ENCODE peak calls at places on chromosomes 16 and 17, in six cellular contexts. D, X, U, Z, F and H are unnamed samples.
A peak's percentile ranks its signal among the peaks of the same experiment; 100 is the strongest.

GRCh38 chr16:73956592-73957495 is 339.8 kb upstream of the PSMD7 start:
- DNase-seq in Z (peak; percentile 58), D (peak; percentile 70), F (peak; percentile 64), X (peak; percentile 58), U (no peak), H (peak; percentile 43)

GRCh38 chr16:30068750-30069574 is 3.4 kb downstream of the ALDOA start:
- DNase-seq in D (peak; percentile 63), X (peak; percentile 50), F (no peak), U (no peak), Z (no peak), H (peak; percentile 36)

GRCh38 chr17:21025446-21025845 is 17.4 kb downstream of the USP22 start:
- DNase-seq in X (no peak), Z (no peak), U (no peak), D (no peak), F (peak; percentile 54), H (no peak)

GRCh38 chr17:72152392-72152727 is 31.5 kb downstream of the SOX9 start:
- DNase-seq in X (no peak), F (peak; percentile 25), U (no peak), D (no peak), Z (peak; percentile 46), H (no peak)

GRCh38 chr17:27466748-27467375 is 10.6 kb downstream of the KSR1 start:
- DNase-seq in D (no peak), Z (no peak), U (peak; percentile 72), X (no peak), F (no peak), H (no peak)

GRCh38 chr17:82188001-82188961 is 24.4 kb downstream of the CCDC57 start:
- DNase-seq in F (no peak), D (no peak), X (no peak), Z (no peak), U (no peak), H (peak; percentile 88)

GRCh38 chr17:75168998-75169397 is 13.8 kb downstream of the SUMO2 start:
- DNase-seq in U (no peak), X (no peak), D (no peak), Z (no peak), F (no peak), H (no peak)

GRCh38 chr16:1612320-1613111 is at the start of gene CRAMP1:
- DNase-seq in D (peak; percentile 33), F (no peak), U (no peak), X (peak; percentile 24), Z (peak; percentile 20), H (peak; percentile 19)

GRCh38 chr16:50401355-50401754 is 32.6 kb upstream of the BRD7 start:
- DNase-seq in X (no peak), D (no peak), Z (no peak), U (no peak), F (no peak), H (no peak)

GRCh38 chr16:81446318-81447275 is 2.0 kb downstream of the CMIP start:
- DNase-seq in X (peak; percentile 36), Z (peak; percentile 66), D (no peak), F (peak; percentile 51), U (peak; percentile 80), H (peak; percentile 67)

GRCh38 chr17:64130559-64131001 is 636 bp upstream of the ERN1 start:
- DNase-seq in F (peak; percentile 80), U (peak; percentile 83), D (no peak), Z (peak; percentile 90), X (peak; percentile 31), H (no peak)

GRCh38 chr16:87855852-87856715 is 13.2 kb downstream of the SLC7A5 start:
- DNase-seq in Z (peak; percentile 68), F (peak; percentile 56), D (peak; percentile 69), U (peak; percentile 94), X (peak; percentile 70), H (peak; percentile 53)

GRCh38 chr17:33501185-33501584 is 208.1 kb upstream of the ASIC2 start:
- DNase-seq in F (no peak), U (no peak), X (no peak), D (no peak), Z (no peak), H (no peak)

GRCh38 chr17:80307994-80308671 is 47.5 kb downstream of the RNF213 start:
- DNase-seq in Z (no peak), D (no peak), X (no peak), F (no peak), U (peak; percentile 29), H (no peak)

GRCh38 chr17:20179031-20179430 is 169.9 kb downstream of the SPECC1 start:
- DNase-seq in F (no peak), Z (no peak), U (no peak), D (no peak), X (no peak), H (no peak)

GRCh38 chr17:29617125-29617480 is 5.6 kb downstream of the CORO6 start:
- DNase-seq in U (peak; percentile 95), Z (peak; percentile 69), D (peak; percentile 78), F (peak; percentile 38), X (peak; percentile 91), H (peak; percentile 78)

GRCh38 chr17:47708312-47708863 is 14.4 kb downstream of the TBKBP1 start:
- DNase-seq in F (no peak), X (no peak), D (no peak), U (no peak), Z (no peak), H (no peak)

GRCh38 chr16:84183911-84184310 is 2.9 kb downstream of the TAF1C start:
- DNase-seq in D (no peak), Z (no peak), F (no peak), U (no peak), X (no peak), H (no peak)

GRCh38 chr17:78341559-78342437 is 18.1 kb downstream of the SOCS3 start:
- DNase-seq in D (peak; percentile 65), Z (peak; percentile 83), U (peak; percentile 96), F (peak; percentile 74), X (no peak), H (peak; percentile 71)

GRCh38 chr16:1054660-1055556 is 17.6 kb upstream of the SSTR5 start:
- DNase-seq in D (peak; percentile 89), X (peak; percentile 7), U (peak; percentile 90), F (peak; percentile 29), Z (peak; percentile 38), H (peak; percentile 43)

GRCh38 chr16:26317885-26318284 is 626.1 kb downstream of the HS3ST4 start:
- DNase-seq in Z (no peak), D (no peak), U (no peak), F (no peak), X (no peak), H (no peak)

GRCh38 chr17:28861393-28862203 is 6.8 kb downstream of the ERAL1 start:
- DNase-seq in D (no peak), U (no peak), X (no peak), F (no peak), Z (no peak), H (peak; percentile 85)

GRCh38 chr16:65782537-65783290 is 583.8 kb upstream of the CDH5 start:
- DNase-seq in D (no peak), U (no peak), X (no peak), Z (peak; percentile 86), F (peak; percentile 55), H (no peak)

GRCh38 chr17:17846645-17847044 is 9.9 kb upstream of the SREBF1 start:
- DNase-seq in Z (no peak), F (no peak), X (no peak), D (no peak), U (no peak), H (no peak)

GRCh38 chr16:66175058-66175457 is 191.4 kb upstream of the CDH5 start:
- DNase-seq in X (no peak), D (no peak), U (no peak), Z (no peak), F (no peak), H (no peak)

GRCh38 chr17:7292729-7293128 is 1.7 kb downstream of the YBX2 start:
- DNase-seq in D (no peak), U (no peak), F (no peak), Z (no peak), X (no peak), H (no peak)

GRCh38 chr16:77918792-77919707 is 103.3 kb upstream of the CLEC3A start:
- DNase-seq in X (no peak), Z (no peak), F (peak; percentile 78), D (no peak), U (no peak), H (no peak)

GRCh38 chr17:38591759-38592241 is 14.0 kb downstream of the SRCIN1 start:
- DNase-seq in U (no peak), F (no peak), Z (peak; percentile 67), X (no peak), D (no peak), H (no peak)

GRCh38 chr16:56265746-56266145 is 74.5 kb downstream of the GNAO1 start:
- DNase-seq in U (no peak), F (no peak), X (no peak), Z (no peak), D (no peak), H (no peak)

GRCh38 chr17:67109111-67109510 is 64.8 kb downstream of the CACNG1 start:
- DNase-seq in F (no peak), D (no peak), X (no peak), Z (no peak), U (no peak), H (no peak)

GRCh38 chr16:27344707-27345106 is 30.9 kb downstream of the IL4R start:
- DNase-seq in X (no peak), F (no peak), Z (no peak), D (no peak), U (no peak), H (no peak)

GRCh38 chr17:57554826-57555635 is 190.1 kb downstream of the CCDC182 start:
- DNase-seq in X (no peak), Z (no peak), D (no peak), F (no peak), U (no peak), H (no peak)

GRCh38 chr16:50562657-50563056 is 14.5 kb downstream of the NKD1 start:
- DNase-seq in U (peak; percentile 19), D (no peak), F (no peak), X (no peak), Z (no peak), H (no peak)

GRCh38 chr17:62897706-62898105 is 68.3 kb upstream of the TANC2 start:
- DNase-seq in X (no peak), Z (no peak), U (no peak), D (no peak), F (no peak), H (no peak)

GRCh38 chr17:5592382-5592781 is 8.1 kb upstream of the NLRP1 start:
- DNase-seq in Z (peak; percentile 49), F (peak; percentile 44), D (no peak), X (peak; percentile 62), U (no peak), H (peak; percentile 54)

GRCh38 chr17:67891481-67892119 is 66.3 kb downstream of the BPTF start:
- DNase-seq in D (peak; percentile 36), X (no peak), F (peak; percentile 85), Z (peak; percentile 59), U (no peak), H (no peak)

GRCh38 chr16:19410435-19411153 is 7.1 kb upstream of the TMC5 start:
- DNase-seq in X (no peak), U (no peak), F (no peak), Z (peak; percentile 6), D (peak; percentile 66), H (peak; percentile 69)

GRCh38 chr17:2354311-2354710 is 17.0 kb downstream of the SGSM2 start:
- DNase-seq in U (no peak), X (no peak), F (no peak), Z (no peak), D (no peak), H (no peak)

GRCh38 chr17:46785696-46786095 is 32.8 kb downstream of the WNT3 start:
- DNase-seq in F (no peak), D (no peak), Z (no peak), X (no peak), U (no peak), H (no peak)